ENCODE peak calls at places on chromosomes 6 and 20, in four cellular contexts. R is MG63, H is nephron progenitor cell, N is right lobe of liver. Z is an unnamed sample.

GRCh38 chr20:35729836-35730582 is 12.1 kb downstream of the RBM39 start:
- DNase-seq in R (no peak), H (no peak), N (no peak), Z (no peak)

GRCh38 chr20:38108438-38109024 is 56.5 kb downstream of the TGM2 start:
- DNase-seq in R (peak), H (no peak), N (no peak), Z (no peak)

GRCh38 chr6:72826033-72826432 is 204.2 kb downstream of the KCNQ5 start:
- DNase-seq in R (no peak), H (no peak), N (no peak), Z (no peak)

GRCh38 chr6:157246048-157246630 is 77.2 kb downstream of the TMEM242 start:
- DNase-seq in R (no peak), H (no peak), N (no peak), Z (no peak)

GRCh38 chr20:5919634-5920544 is 30.4 kb downstream of the TRMT6 start:
- DNase-seq in R (no peak), H (no peak), N (no peak), Z (peak)

GRCh38 chr20:52805128-52805527 is 167.0 kb upstream of the TSHZ2 start:
- DNase-seq in R (no peak), H (no peak), N (no peak), Z (no peak)

GRCh38 chr6:46969206-46969605 is 47.5 kb upstream of the ADGRF5 start:
- DNase-seq in R (no peak), H (no peak), N (no peak), Z (no peak)

GRCh38 chr6:147287869-147288271 is 83.7 kb downstream of the STXBP5 start:
- DNase-seq in R (peak), H (no peak), N (no peak), Z (no peak)

GRCh38 chr20:50346372-50347347 is 156.0 kb downstream of the CEBPB start:
- DNase-seq in R (peak), H (no peak), N (peak), Z (no peak)

GRCh38 chr6:119454694-119455093 is 105.1 kb upstream of the MAN1A1 start:
- DNase-seq in R (no peak), H (no peak), N (no peak), Z (no peak)

GRCh38 chr6:167825759-167826229 is 917 bp upstream of the AFDN start:
- DNase-seq in R (peak), H (peak), N (peak), Z (no peak)

GRCh38 chr6:117549606-117550005 is 52.7 kb downstream of the GOPC start:
- DNase-seq in R (no peak), H (no peak), N (no peak), Z (peak)

GRCh38 chr20:56698749-56699148 is 69.6 kb downstream of the TFAP2C start:
- DNase-seq in R (no peak), H (no peak), N (no peak), Z (no peak)

GRCh38 chr6:116969211-116969863 is 92.3 kb downstream of the RFX6 start:
- DNase-seq in R (peak), H (peak), N (peak), Z (peak)

GRCh38 chr6:71419954-71420692 is 131.5 kb downstream of the OGFRL1 start:
- DNase-seq in R (peak), H (peak), N (peak), Z (no peak)

GRCh38 chr6:142009647-142010046 is 123.1 kb upstream of the GJE1 start:
- DNase-seq in R (no peak), H (no peak), N (no peak), Z (no peak)

GRCh38 chr6:82205793-82206425 is 41.6 kb downstream of the IBTK start:
- DNase-seq in R (no peak), H (no peak), N (no peak), Z (no peak)

GRCh38 chr6:28218312-28219248 is 6.5 kb upstream of the ZSCAN9 start:
- DNase-seq in R (peak), H (peak), N (peak), Z (peak)

GRCh38 chr6:52546192-52546591 is 30.7 kb downstream of the TRAM2 start:
- DNase-seq in R (no peak), H (no peak), N (no peak), Z (no peak)

GRCh38 chr6:37819802-37820712 is 530 bp downstream of the ZFAND3 start:
- DNase-seq in R (peak), H (no peak), N (peak), Z (peak)

GRCh38 chr20:11153819-11154218 is 480.0 kb upstream of the JAG1 start:
- DNase-seq in R (no peak), H (no peak), N (no peak), Z (no peak)

GRCh38 chr6:20302168-20302567 is 89.9 kb upstream of the MBOAT1 start:
- DNase-seq in R (no peak), H (no peak), N (no peak), Z (no peak)

GRCh38 chr20:47558699-47559098 is 57.0 kb downstream of the NCOA3 start:
- DNase-seq in R (no peak), H (no peak), N (no peak), Z (no peak)

GRCh38 chr20:33489495-33490022 is 337 bp upstream of the CBFA2T2 start:
- DNase-seq in R (peak), H (peak), N (peak), Z (peak)

Z was measured in NB4.